ENCODE peak calls at places on chromosomes 1 and 21, in six cellular contexts. One of them, this sample, is unnamed.

GRCh38 chr1:12615916-12616708 is 1.9 kb downstream of the DHRS3 start:
- DNase-seq in IMR-90: peak
- DNase-seq in K562: peak
- DNase-seq in PC-9: peak
- DNase-seq in Karpas-422: peak
- DNase-seq in mesendoderm: peak
- DNase-seq in this sample: peak

GRCh38 chr1:94720091-94720793 is 99.9 kb upstream of the SLC44A3 start:
- DNase-seq in IMR-90: no peak
- DNase-seq in K562: no peak
- DNase-seq in PC-9: no peak
- DNase-seq in Karpas-422: no peak
- DNase-seq in mesendoderm: no peak
- DNase-seq in this sample: no peak

GRCh38 chr1:31669786-31670582 is 25.3 kb upstream of the PEF1 start:
- DNase-seq in IMR-90: peak
- DNase-seq in K562: peak
- DNase-seq in PC-9: peak
- DNase-seq in Karpas-422: peak
- DNase-seq in mesendoderm: peak
- DNase-seq in this sample: peak

GRCh38 chr1:147504801-147505303 is 36.4 kb upstream of the BCL9 start:
- DNase-seq in IMR-90: peak
- DNase-seq in K562: peak
- DNase-seq in PC-9: peak
- DNase-seq in Karpas-422: no peak
- DNase-seq in mesendoderm: peak
- DNase-seq in this sample: no peak

GRCh38 chr1:33407750-33408436 is 23.0 kb downstream of the PHC2 start:
- DNase-seq in IMR-90: no peak
- DNase-seq in K562: no peak
- DNase-seq in PC-9: no peak
- DNase-seq in Karpas-422: no peak
- DNase-seq in mesendoderm: no peak
- DNase-seq in this sample: peak

GRCh38 chr1:224852901-224853568 is 76.4 kb upstream of the DNAH14 start:
- DNase-seq in IMR-90: peak
- DNase-seq in K562: peak
- DNase-seq in PC-9: peak
- DNase-seq in Karpas-422: no peak
- DNase-seq in mesendoderm: peak
- DNase-seq in this sample: peak

GRCh38 chr1:111648826-111649225 is 29.2 kb downstream of the RAP1A start:
- DNase-seq in IMR-90: no peak
- DNase-seq in K562: no peak
- DNase-seq in PC-9: no peak
- DNase-seq in Karpas-422: no peak
- DNase-seq in mesendoderm: no peak
- DNase-seq in this sample: no peak

GRCh38 chr1:156703741-156704140 is 1.6 kb downstream of the CRABP2 start:
- DNase-seq in IMR-90: no peak
- DNase-seq in K562: peak
- DNase-seq in PC-9: no peak
- DNase-seq in Karpas-422: no peak
- DNase-seq in mesendoderm: peak
- DNase-seq in this sample: no peak

GRCh38 chr1:12549460-12550349 is 68.3 kb downstream of the DHRS3 start:
- DNase-seq in IMR-90: peak
- DNase-seq in K562: peak
- DNase-seq in PC-9: peak
- DNase-seq in Karpas-422: no peak
- DNase-seq in mesendoderm: no peak
- DNase-seq in this sample: peak

GRCh38 chr1:48115835-48116234 is 106.7 kb upstream of the SLC5A9 start:
- DNase-seq in IMR-90: no peak
- DNase-seq in K562: no peak
- DNase-seq in PC-9: no peak
- DNase-seq in Karpas-422: no peak
- DNase-seq in mesendoderm: no peak
- DNase-seq in this sample: no peak

GRCh38 chr1:172883844-172884243 is 166.9 kb downstream of the TNFSF18 start:
- DNase-seq in IMR-90: no peak
- DNase-seq in K562: no peak
- DNase-seq in PC-9: no peak
- DNase-seq in Karpas-422: no peak
- DNase-seq in mesendoderm: no peak
- DNase-seq in this sample: no peak

GRCh38 chr1:190000365-190000872 is 477.2 kb downstream of the BRINP3 start:
- DNase-seq in IMR-90: peak
- DNase-seq in K562: no peak
- DNase-seq in PC-9: no peak
- DNase-seq in Karpas-422: no peak
- DNase-seq in mesendoderm: peak
- DNase-seq in this sample: no peak

GRCh38 chr1:35931424-35932157 is 686 bp downstream of the AGO3 start:
- DNase-seq in IMR-90: peak
- DNase-seq in K562: peak
- DNase-seq in PC-9: no peak
- DNase-seq in Karpas-422: peak
- DNase-seq in mesendoderm: peak
- DNase-seq in this sample: no peak

GRCh38 chr21:25556087-25556486 is 51.2 kb downstream of the MRPL39 start:
- DNase-seq in IMR-90: no peak
- DNase-seq in K562: no peak
- DNase-seq in PC-9: no peak
- DNase-seq in Karpas-422: no peak
- DNase-seq in mesendoderm: no peak
- DNase-seq in this sample: peak

GRCh38 chr1:150152772-150153461 is 3.2 kb downstream of the PLEKHO1 start:
- DNase-seq in IMR-90: peak
- DNase-seq in K562: no peak
- DNase-seq in PC-9: no peak
- DNase-seq in Karpas-422: no peak
- DNase-seq in mesendoderm: peak
- DNase-seq in this sample: no peak

GRCh38 chr1:31502253-31502652 is 74.1 kb upstream of the TINAGL1 start:
- DNase-seq in IMR-90: no peak
- DNase-seq in K562: no peak
- DNase-seq in PC-9: no peak
- DNase-seq in Karpas-422: no peak
- DNase-seq in mesendoderm: no peak
- DNase-seq in this sample: no peak

GRCh38 chr1:11071463-11072215 is 11.8 kb upstream of the SRM start:
- DNase-seq in IMR-90: no peak
- DNase-seq in K562: no peak
- DNase-seq in PC-9: no peak
- DNase-seq in Karpas-422: peak
- DNase-seq in mesendoderm: no peak
- DNase-seq in this sample: no peak

GRCh38 chr1:115641762-115642167 is at the start of gene VANGL1:
- DNase-seq in IMR-90: peak
- DNase-seq in K562: peak
- DNase-seq in PC-9: peak
- DNase-seq in Karpas-422: no peak
- DNase-seq in mesendoderm: peak
- DNase-seq in this sample: peak

GRCh38 chr1:162151900-162152829 is 82.7 kb downstream of the NOS1AP start:
- DNase-seq in IMR-90: peak
- DNase-seq in K562: no peak
- DNase-seq in PC-9: no peak
- DNase-seq in Karpas-422: no peak
- DNase-seq in mesendoderm: no peak
- DNase-seq in this sample: no peak

GRCh38 chr1:83626603-83627002 is 372.3 kb downstream of the TTLL7 start:
- DNase-seq in IMR-90: no peak
- DNase-seq in K562: no peak
- DNase-seq in PC-9: no peak
- DNase-seq in Karpas-422: peak
- DNase-seq in mesendoderm: no peak
- DNase-seq in this sample: no peak

GRCh38 chr1:236018885-236019453 is 45.9 kb downstream of the NID1 start:
- DNase-seq in IMR-90: peak
- DNase-seq in K562: no peak
- DNase-seq in PC-9: no peak
- DNase-seq in Karpas-422: no peak
- DNase-seq in mesendoderm: no peak
- DNase-seq in this sample: no peak

GRCh38 chr1:167899253-167899681 is 14.7 kb downstream of the ADCY10 start:
- DNase-seq in IMR-90: peak
- DNase-seq in K562: no peak
- DNase-seq in PC-9: no peak
- DNase-seq in Karpas-422: no peak
- DNase-seq in mesendoderm: no peak
- DNase-seq in this sample: no peak

GRCh38 chr1:202184750-202185460 is 8.7 kb upstream of the LGR6 start:
- DNase-seq in IMR-90: peak
- DNase-seq in K562: peak
- DNase-seq in PC-9: peak
- DNase-seq in Karpas-422: peak
- DNase-seq in mesendoderm: peak
- DNase-seq in this sample: peak

GRCh38 chr1:246597971-246598370 is 31.7 kb downstream of the CNST start:
- DNase-seq in IMR-90: no peak
- DNase-seq in K562: no peak
- DNase-seq in PC-9: no peak
- DNase-seq in Karpas-422: no peak
- DNase-seq in mesendoderm: no peak
- DNase-seq in this sample: no peak

GRCh38 chr1:119735217-119735616 is 23.5 kb downstream of the PHGDH start:
- DNase-seq in IMR-90: no peak
- DNase-seq in K562: no peak
- DNase-seq in PC-9: no peak
- DNase-seq in Karpas-422: no peak
- DNase-seq in mesendoderm: no peak
- DNase-seq in this sample: no peak

GRCh38 chr1:201713093-201713810 is 115.7 kb upstream of the IPO9 start:
- DNase-seq in IMR-90: peak
- DNase-seq in K562: peak
- DNase-seq in PC-9: peak
- DNase-seq in Karpas-422: no peak
- DNase-seq in mesendoderm: peak
- DNase-seq in this sample: peak

GRCh38 chr21:37654596-37654995 is 261.7 kb downstream of the KCNJ6 start:
- DNase-seq in IMR-90: no peak
- DNase-seq in K562: no peak
- DNase-seq in PC-9: no peak
- DNase-seq in Karpas-422: no peak
- DNase-seq in mesendoderm: no peak
- DNase-seq in this sample: no peak

DNA sequence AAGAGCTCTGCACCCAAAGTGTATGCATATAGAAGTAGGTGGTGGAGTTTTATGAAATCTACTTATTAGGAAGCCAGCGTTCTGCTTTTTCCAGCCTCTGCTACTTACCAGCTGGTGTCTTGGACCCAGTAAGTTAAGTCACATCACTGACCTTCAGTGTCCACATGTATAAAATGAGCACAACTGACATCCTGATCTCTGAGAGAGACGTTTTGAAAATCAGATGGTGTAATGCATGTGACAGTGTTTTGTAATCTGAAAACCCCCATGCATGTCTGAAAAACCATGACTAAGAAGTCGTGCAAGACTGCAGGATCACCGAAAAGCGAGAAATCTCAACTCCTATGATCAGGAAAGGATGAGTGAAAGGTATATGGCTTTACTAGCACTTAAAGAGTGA is 2.0 kb downstream of the CR1 start:
- DNase-seq in IMR-90: no peak
- DNase-seq in K562: no peak
- DNase-seq in PC-9: no peak
- DNase-seq in Karpas-422: no peak
- DNase-seq in mesendoderm: no peak
- DNase-seq in this sample: no peak
- H3K4me2 ChIP-seq in IMR-90: no peak
- H3K4me2 ChIP-seq in K562: no peak
- H3K4me2 ChIP-seq in PC-9: no peak
- H3K4me2 ChIP-seq in Karpas-422: no peak
- H3K4me2 ChIP-seq in mesendoderm: no peak
- H3K4me2 ChIP-seq in this sample: no peak

DNA sequence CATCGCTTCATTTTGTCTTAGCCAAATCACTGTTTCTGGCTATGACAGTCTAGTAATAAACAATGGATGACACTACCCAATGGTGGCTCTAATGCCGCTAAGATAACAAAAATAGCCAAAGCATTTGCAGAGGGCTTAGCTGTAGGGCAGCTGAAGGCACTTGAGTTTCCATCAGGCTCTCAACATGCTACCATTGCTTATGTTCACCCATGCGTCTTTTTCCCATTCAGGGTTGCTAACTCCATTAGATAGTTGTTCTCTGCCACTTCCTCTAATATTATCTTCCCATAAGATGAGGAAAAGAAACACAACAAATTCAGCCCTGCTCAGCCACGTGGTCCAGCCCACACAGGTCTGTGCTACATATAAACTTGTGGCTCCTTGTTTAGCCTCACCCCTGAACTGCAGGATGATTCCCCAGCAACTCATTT is 159.6 kb downstream of the TOMM20 start:
- DNase-seq in IMR-90: peak
- DNase-seq in K562: no peak
- DNase-seq in PC-9: no peak
- DNase-seq in Karpas-422: no peak
- DNase-seq in mesendoderm: no peak
- DNase-seq in this sample: no peak
- H3K4me2 ChIP-seq in IMR-90: peak
- H3K4me2 ChIP-seq in K562: no peak
- H3K4me2 ChIP-seq in PC-9: no peak
- H3K4me2 ChIP-seq in Karpas-422: no peak
- H3K4me2 ChIP-seq in mesendoderm: no peak
- H3K4me2 ChIP-seq in this sample: peak

GRCh38 chr1:2195785-2196184 is 1.2 kb upstream of the FAAP20 start:
- DNase-seq in IMR-90: no peak
- DNase-seq in K562: no peak
- DNase-seq in PC-9: no peak
- DNase-seq in Karpas-422: no peak
- DNase-seq in mesendoderm: no peak
- DNase-seq in this sample: no peak
- H3K4me2 ChIP-seq in IMR-90: no peak
- H3K4me2 ChIP-seq in K562: no peak
- H3K4me2 ChIP-seq in PC-9: peak
- H3K4me2 ChIP-seq in Karpas-422: peak
- H3K4me2 ChIP-seq in mesendoderm: no peak
- H3K4me2 ChIP-seq in this sample: no peak

GRCh38 chr1:7084232-7084894 is 299.1 kb downstream of the CAMTA1 start:
- DNase-seq in IMR-90: no peak
- DNase-seq in K562: no peak
- DNase-seq in PC-9: no peak
- DNase-seq in Karpas-422: no peak
- DNase-seq in mesendoderm: peak
- DNase-seq in this sample: no peak

GRCh38 chr1:7086106-7086505 is 300.9 kb downstream of the CAMTA1 start:
- DNase-seq in IMR-90: no peak
- DNase-seq in K562: no peak
- DNase-seq in PC-9: no peak
- DNase-seq in Karpas-422: no peak
- DNase-seq in mesendoderm: no peak
- DNase-seq in this sample: no peak

GRCh38 chr1:7087888-7088287 is 302.6 kb downstream of the CAMTA1 start:
- DNase-seq in IMR-90: no peak
- DNase-seq in K562: no peak
- DNase-seq in PC-9: no peak
- DNase-seq in Karpas-422: no peak
- DNase-seq in mesendoderm: no peak
- DNase-seq in this sample: no peak

GRCh38 chr1:7089485-7089884 is 304.2 kb downstream of the CAMTA1 start:
- DNase-seq in IMR-90: no peak
- DNase-seq in K562: no peak
- DNase-seq in PC-9: no peak
- DNase-seq in Karpas-422: no peak
- DNase-seq in mesendoderm: no peak
- DNase-seq in this sample: no peak

GRCh38 chr1:7085521-7085920 is 300.3 kb downstream of the CAMTA1 start:
- DNase-seq in IMR-90: no peak
- DNase-seq in K562: no peak
- DNase-seq in PC-9: no peak
- DNase-seq in Karpas-422: no peak
- DNase-seq in mesendoderm: no peak
- DNase-seq in this sample: no peak
- H3K4me2 ChIP-seq in IMR-90: no peak
- H3K4me2 ChIP-seq in K562: no peak
- H3K4me2 ChIP-seq in PC-9: no peak
- H3K4me2 ChIP-seq in Karpas-422: no peak
- H3K4me2 ChIP-seq in mesendoderm: no peak
- H3K4me2 ChIP-seq in this sample: no peak